ENCODE peak calls at places on chromosomes 7 and 10, in five cellular contexts. One of them, this sample, is unnamed. For H3K27me3, the result is how much of the 10 kb centered on the place peaks cover.

GRCh38 chr7:106205621-106206222 is 79.1 kb downstream of the NAMPT start:
- DNase-seq in cardiac muscle cell: no peak
- DNase-seq in adipocyte: peak
- DNase-seq in neural progenitor cell: no peak
- DNase-seq in adrenal gland: no peak
- DNase-seq in this sample: no peak

GRCh38 chr10:114691442-114691941 is 33.4 kb upstream of the ABLIM1 start:
- DNase-seq in cardiac muscle cell: no peak
- DNase-seq in adipocyte: peak
- DNase-seq in neural progenitor cell: no peak
- DNase-seq in adrenal gland: no peak
- DNase-seq in this sample: no peak

GRCh38 chr7:29946428-29947186 is 43.0 kb downstream of the SCRN1 start:
- DNase-seq in cardiac muscle cell: peak
- DNase-seq in adipocyte: peak
- DNase-seq in neural progenitor cell: no peak
- DNase-seq in adrenal gland: peak
- DNase-seq in this sample: peak

GRCh38 chr10:126205482-126206210 is 182.6 kb downstream of the ADAM12 start:
- DNase-seq in cardiac muscle cell: no peak
- DNase-seq in adipocyte: no peak
- DNase-seq in neural progenitor cell: no peak
- DNase-seq in adrenal gland: no peak
- DNase-seq in this sample: no peak

GRCh38 chr10:15137636-15138035 is 30.9 kb downstream of the NMT2 start:
- DNase-seq in cardiac muscle cell: no peak
- DNase-seq in adipocyte: peak
- DNase-seq in neural progenitor cell: no peak
- DNase-seq in adrenal gland: no peak
- DNase-seq in this sample: no peak

GRCh38 chr7:129914536-129915272 is 38.1 kb downstream of the UBE2H start:
- DNase-seq in cardiac muscle cell: no peak
- DNase-seq in adipocyte: no peak
- DNase-seq in neural progenitor cell: no peak
- DNase-seq in adrenal gland: no peak
- DNase-seq in this sample: no peak

GRCh38 chr7:32937344-32938174 is 19.7 kb upstream of the FKBP9 start:
- DNase-seq in cardiac muscle cell: peak
- DNase-seq in adipocyte: peak
- DNase-seq in neural progenitor cell: no peak
- DNase-seq in adrenal gland: peak
- DNase-seq in this sample: no peak

GRCh38 chr10:62779487-62780248 is 24.9 kb upstream of the ADO start:
- DNase-seq in cardiac muscle cell: no peak
- DNase-seq in adipocyte: no peak
- DNase-seq in neural progenitor cell: no peak
- DNase-seq in adrenal gland: peak
- DNase-seq in this sample: no peak

GRCh38 chr10:12768156-12768731 is 233.3 kb downstream of the CCDC3 start:
- DNase-seq in cardiac muscle cell: no peak
- DNase-seq in adipocyte: peak
- DNase-seq in neural progenitor cell: peak
- DNase-seq in adrenal gland: peak
- DNase-seq in this sample: no peak

GRCh38 chr10:74539317-74539716 is 287.1 kb upstream of the KAT6B start:
- DNase-seq in cardiac muscle cell: no peak
- DNase-seq in adipocyte: no peak
- DNase-seq in neural progenitor cell: no peak
- DNase-seq in adrenal gland: no peak
- DNase-seq in this sample: no peak

GRCh38 chr7:30430300-30430699 is 48.3 kb downstream of the NOD1 start:
- DNase-seq in cardiac muscle cell: peak
- DNase-seq in adipocyte: no peak
- DNase-seq in neural progenitor cell: no peak
- DNase-seq in adrenal gland: peak
- DNase-seq in this sample: no peak

DNA sequence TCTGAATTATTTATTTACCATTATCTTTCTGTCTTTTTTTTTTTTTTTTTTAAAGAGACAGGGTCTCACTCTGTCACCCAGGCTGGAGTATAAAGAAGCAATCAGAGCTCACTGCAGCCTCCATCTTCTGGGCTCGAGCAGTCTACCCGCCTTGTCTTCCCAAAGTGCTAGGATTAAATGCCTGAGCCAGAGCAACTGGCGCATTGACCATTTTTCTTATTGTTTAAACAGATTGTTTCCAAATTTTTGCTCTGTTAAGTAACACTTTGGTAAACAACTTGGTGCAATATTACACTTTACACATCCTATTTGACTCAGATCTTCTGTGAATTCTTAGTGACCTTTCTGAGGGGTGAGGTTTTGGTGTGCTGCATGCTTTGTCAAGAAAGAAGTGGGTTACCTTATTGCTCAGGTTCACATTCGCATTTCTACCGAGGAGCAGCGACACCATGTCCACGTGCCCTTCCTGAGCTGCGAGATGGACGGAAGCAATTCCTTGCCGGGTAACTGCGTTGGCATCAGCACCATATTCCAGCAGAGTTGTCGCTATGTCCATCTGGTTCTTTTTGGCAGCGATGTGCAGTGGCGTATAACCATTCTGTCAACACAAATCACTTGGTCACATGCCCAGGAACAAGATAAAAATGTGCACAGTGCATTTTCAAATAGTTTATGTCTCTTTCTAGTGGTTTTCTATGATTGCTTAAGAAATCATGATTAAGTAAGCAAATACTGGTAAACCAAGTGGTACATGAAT is 203.2 kb downstream of the ANK3 start:
- DNase-seq in cardiac muscle cell: no peak
- DNase-seq in adipocyte: no peak
- DNase-seq in neural progenitor cell: no peak
- DNase-seq in adrenal gland: no peak
- DNase-seq in this sample: peak
- H3K4me3 ChIP-seq in cardiac muscle cell: no peak
- H3K4me3 ChIP-seq in adipocyte: peak
- H3K4me3 ChIP-seq in neural progenitor cell: no peak
- H3K4me3 ChIP-seq in adrenal gland: no peak
- H3K4me3 ChIP-seq in this sample: no peak

GRCh38 chr7:102323914-102324195 is 32.4 kb downstream of the SPDYE6 start:
- DNase-seq in cardiac muscle cell: no peak
- DNase-seq in adipocyte: no peak
- DNase-seq in neural progenitor cell: no peak
- DNase-seq in adrenal gland: no peak
- DNase-seq in this sample: no peak
- H3K27me3 ChIP-seq in cardiac muscle cell: under half
- H3K27me3 ChIP-seq in adipocyte: under half
- H3K27me3 ChIP-seq in neural progenitor cell: under half
- H3K27me3 ChIP-seq in adrenal gland: under half
- H3K27me3 ChIP-seq in this sample: under half

DNA sequence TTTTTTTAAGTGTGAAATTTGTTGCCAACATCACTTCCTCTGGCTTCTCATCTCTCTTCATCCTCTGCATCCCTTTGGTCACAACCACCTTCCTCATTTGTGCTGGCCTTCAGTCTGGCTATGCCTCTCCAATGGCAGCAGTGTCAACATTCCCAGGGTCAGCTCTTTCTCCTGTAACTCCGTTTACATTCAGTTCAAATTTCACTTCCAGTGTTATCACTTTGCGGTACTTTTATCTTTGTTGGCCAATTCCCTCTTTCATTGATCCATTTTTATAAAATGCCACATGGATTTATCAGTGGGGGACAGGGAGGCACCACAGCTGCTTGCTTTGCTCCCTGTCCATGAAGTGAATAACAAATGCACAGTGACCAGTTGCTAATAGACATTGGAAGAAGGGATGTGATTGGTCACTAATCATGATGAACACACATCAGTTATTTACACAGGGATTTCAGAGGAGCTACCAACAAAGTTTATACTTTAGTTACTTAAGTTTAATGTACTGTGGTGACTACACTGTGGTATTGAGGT is 311.4 kb upstream of the LRGUK start:
- DNase-seq in cardiac muscle cell: no peak
- DNase-seq in adipocyte: no peak
- DNase-seq in neural progenitor cell: no peak
- DNase-seq in adrenal gland: no peak
- DNase-seq in this sample: no peak
- H3K4me3 ChIP-seq in cardiac muscle cell: no peak
- H3K4me3 ChIP-seq in adipocyte: no peak
- H3K4me3 ChIP-seq in neural progenitor cell: no peak
- H3K4me3 ChIP-seq in adrenal gland: no peak
- H3K4me3 ChIP-seq in this sample: no peak

GRCh38 chr7:27251136-27251512 is 8.5 kb downstream of the EVX1 start:
- DNase-seq in cardiac muscle cell: no peak
- DNase-seq in adipocyte: no peak
- DNase-seq in neural progenitor cell: peak
- DNase-seq in adrenal gland: no peak
- DNase-seq in this sample: no peak
- H3K27me3 ChIP-seq in cardiac muscle cell: half or more
- H3K27me3 ChIP-seq in adipocyte: half or more
- H3K27me3 ChIP-seq in neural progenitor cell: half or more
- H3K27me3 ChIP-seq in adrenal gland: half or more
- H3K27me3 ChIP-seq in this sample: under half

This sample was measured in MG63.